ENCODE peak calls at places on chromosomes 3 and 15, in four cellular contexts. One of them, this sample, is unnamed. For H4K20me1, the result is how much of the 10 kb centered on the place peaks cover.

GRCh38 chr3:8668216-8668615 is 23.6 kb upstream of the SSUH2 start:
- DNase-seq in neural progenitor cell: no peak
- DNase-seq in HCT116: no peak
- DNase-seq in K562: no peak
- DNase-seq in this sample: no peak

GRCh38 chr3:51057111-51057510 is 328.0 kb upstream of the MANF start:
- DNase-seq in HCT116: no peak
- DNase-seq in neural progenitor cell: no peak
- DNase-seq in K562: no peak
- DNase-seq in this sample: no peak

GRCh38 chr3:196355668-196356067 is 17.5 kb upstream of the TM4SF19 start:
- DNase-seq in neural progenitor cell: no peak
- DNase-seq in HCT116: no peak
- DNase-seq in K562: no peak
- DNase-seq in this sample: no peak

GRCh38 chr3:194401815-194402461 is 2.9 kb upstream of the GP5 start:
- DNase-seq in K562: peak
- DNase-seq in HCT116: no peak
- DNase-seq in neural progenitor cell: no peak
- DNase-seq in this sample: no peak

GRCh38 chr3:128122013-128122412 is 1.6 kb downstream of the RUVBL1 start:
- DNase-seq in K562: no peak
- DNase-seq in HCT116: no peak
- DNase-seq in neural progenitor cell: no peak
- DNase-seq in this sample: no peak

GRCh38 chr3:99498544-99499234 is 139.7 kb upstream of the COL8A1 start:
- DNase-seq in HCT116: no peak
- DNase-seq in K562: no peak
- DNase-seq in neural progenitor cell: no peak
- DNase-seq in this sample: no peak

GRCh38 chr3:183253961-183254815 is 1.1 kb downstream of the B3GNT5 start:
- DNase-seq in K562: peak
- DNase-seq in neural progenitor cell: peak
- DNase-seq in HCT116: no peak
- DNase-seq in this sample: no peak

GRCh38 chr3:147411235-147411607 is 2.1 kb downstream of the ZIC1 start:
- DNase-seq in HCT116: no peak
- DNase-seq in K562: no peak
- DNase-seq in neural progenitor cell: peak
- DNase-seq in this sample: no peak

GRCh38 chr3:151319613-151320012 is 3.0 kb upstream of the GPR87 start:
- DNase-seq in K562: no peak
- DNase-seq in HCT116: no peak
- DNase-seq in neural progenitor cell: no peak
- DNase-seq in this sample: no peak

GRCh38 chr15:65836665-65837064 is 32.6 kb upstream of the RAB11A start:
- DNase-seq in K562: no peak
- DNase-seq in HCT116: peak
- DNase-seq in neural progenitor cell: peak
- DNase-seq in this sample: no peak

GRCh38 chr15:75868019-75868418 is 24.8 kb downstream of the UBE2Q2 start:
- DNase-seq in HCT116: no peak
- DNase-seq in neural progenitor cell: no peak
- DNase-seq in K562: no peak
- DNase-seq in this sample: no peak

GRCh38 chr3:141336672-141337522 is 31.4 kb upstream of the ZBTB38 start:
- DNase-seq in K562: peak
- DNase-seq in neural progenitor cell: no peak
- DNase-seq in HCT116: no peak
- DNase-seq in this sample: peak

GRCh38 chr3:59526999-59527398 is 477.2 kb upstream of the CFAP20DC start:
- DNase-seq in neural progenitor cell: no peak
- DNase-seq in K562: no peak
- DNase-seq in HCT116: no peak
- DNase-seq in this sample: no peak

GRCh38 chr15:39468341-39468740 is 112.5 kb upstream of the THBS1 start:
- DNase-seq in K562: peak
- DNase-seq in neural progenitor cell: no peak
- DNase-seq in HCT116: no peak
- DNase-seq in this sample: no peak
- H3K4me2 ChIP-seq in K562: peak
- H3K4me2 ChIP-seq in neural progenitor cell: no peak
- H3K4me2 ChIP-seq in HCT116: no peak
- H3K4me2 ChIP-seq in this sample: no peak

DNA sequence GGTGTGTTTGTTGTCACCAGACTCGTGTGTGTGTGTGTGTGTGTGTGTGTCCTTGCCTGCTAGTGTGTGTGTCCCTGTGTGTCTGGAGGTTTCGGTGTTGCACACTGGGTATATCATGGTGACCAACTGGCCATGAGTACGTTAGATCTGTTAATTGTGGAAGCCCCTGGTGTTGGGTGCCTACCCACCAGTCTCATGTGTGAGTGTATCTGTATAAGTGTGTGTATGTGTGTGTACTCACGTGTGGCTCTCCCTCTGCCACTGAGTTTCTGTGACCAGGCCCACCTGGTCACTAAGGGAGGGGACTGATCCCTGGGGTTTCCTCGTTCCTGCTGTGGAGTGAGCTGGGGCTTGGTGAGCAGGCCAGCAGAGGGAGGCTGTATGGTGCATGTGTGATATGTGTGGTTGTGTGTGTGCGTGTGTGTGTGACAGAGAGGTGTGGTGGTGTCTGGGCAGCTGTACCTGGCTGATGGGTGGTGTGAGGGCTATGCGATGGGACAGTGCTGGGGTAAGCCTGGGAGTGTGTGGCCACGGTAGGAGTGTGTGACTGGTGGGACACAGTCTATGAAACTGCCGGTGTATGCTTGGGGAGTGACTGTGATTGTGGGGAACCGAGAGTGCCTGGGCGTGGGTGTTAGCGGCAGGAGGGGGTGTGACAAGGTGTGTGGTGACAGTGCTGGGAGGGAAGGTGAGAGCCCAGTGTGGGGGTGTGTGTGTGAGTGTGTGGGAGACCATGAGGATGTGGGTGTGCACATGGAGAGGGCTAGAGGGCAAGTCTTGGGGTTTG is 1.9 kb downstream of the PRKCD start:
- DNase-seq in HCT116: no peak
- DNase-seq in K562: peak
- DNase-seq in neural progenitor cell: no peak
- DNase-seq in this sample: no peak
- H4K20me1 ChIP-seq in HCT116: under half
- H4K20me1 ChIP-seq in K562: under half
- H4K20me1 ChIP-seq in neural progenitor cell: under half
- H4K20me1 ChIP-seq in this sample: under half

GRCh38 chr3:122535964-122536363 is 21.2 kb upstream of the KPNA1 start:
- DNase-seq in HCT116: no peak
- DNase-seq in K562: no peak
- DNase-seq in neural progenitor cell: no peak
- DNase-seq in this sample: no peak

GRCh38 chr3:122533931-122534334 is 19.2 kb upstream of the KPNA1 start:
- DNase-seq in K562: peak
- DNase-seq in HCT116: peak
- DNase-seq in neural progenitor cell: no peak
- DNase-seq in this sample: no peak

GRCh38 chr3:122533480-122533879 is 18.7 kb upstream of the KPNA1 start:
- DNase-seq in HCT116: no peak
- DNase-seq in neural progenitor cell: no peak
- DNase-seq in K562: no peak
- DNase-seq in this sample: no peak

GRCh38 chr3:122536634-122537033 is 21.9 kb upstream of the KPNA1 start:
- DNase-seq in neural progenitor cell: no peak
- DNase-seq in HCT116: no peak
- DNase-seq in K562: no peak
- DNase-seq in this sample: no peak
- H3K4me2 ChIP-seq in neural progenitor cell: no peak
- H3K4me2 ChIP-seq in HCT116: no peak
- H3K4me2 ChIP-seq in K562: no peak
- H3K4me2 ChIP-seq in this sample: no peak

GRCh38 chr3:66393486-66394260 is 107.1 kb downstream of the LRIG1 start:
- DNase-seq in K562: no peak
- DNase-seq in HCT116: no peak
- DNase-seq in neural progenitor cell: no peak
- DNase-seq in this sample: no peak
- H4K20me1 ChIP-seq in K562: under half
- H4K20me1 ChIP-seq in HCT116: under half
- H4K20me1 ChIP-seq in neural progenitor cell: half or more
- H4K20me1 ChIP-seq in this sample: under half

DNA sequence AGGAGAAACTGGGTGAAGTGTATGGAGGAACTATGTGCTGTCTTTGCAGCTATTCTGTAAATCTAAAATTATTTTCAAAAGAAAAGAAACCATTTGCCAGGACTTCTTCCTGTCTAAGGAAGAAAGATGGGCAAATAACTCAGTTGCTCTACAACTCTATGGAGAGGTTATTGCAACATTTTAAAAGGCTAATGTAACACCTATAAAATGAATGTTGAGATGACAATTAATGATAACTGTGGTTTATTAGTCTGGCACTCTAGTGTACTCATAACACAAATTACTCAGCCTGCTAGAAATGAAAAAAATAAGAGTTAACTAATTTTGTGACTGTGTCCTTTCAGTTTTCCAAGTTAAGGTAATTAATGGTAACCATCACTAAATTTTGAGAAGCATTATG is 32.3 kb downstream of the SLC4A7 start:
- DNase-seq in neural progenitor cell: no peak
- DNase-seq in HCT116: no peak
- DNase-seq in K562: no peak
- DNase-seq in this sample: no peak
- H3K4me2 ChIP-seq in neural progenitor cell: no peak
- H3K4me2 ChIP-seq in HCT116: no peak
- H3K4me2 ChIP-seq in K562: no peak
- H3K4me2 ChIP-seq in this sample: no peak

GRCh38 chr3:143010024-143010423 is 8.7 kb downstream of the U2SURP start:
- DNase-seq in HCT116: no peak
- DNase-seq in neural progenitor cell: no peak
- DNase-seq in K562: no peak
- DNase-seq in this sample: no peak

GRCh38 chr3:143011705-143012104 is 10.3 kb downstream of the U2SURP start:
- DNase-seq in K562: no peak
- DNase-seq in HCT116: no peak
- DNase-seq in neural progenitor cell: no peak
- DNase-seq in this sample: no peak

GRCh38 chr3:143016321-143016972 is 15.1 kb downstream of the U2SURP start:
- DNase-seq in K562: no peak
- DNase-seq in neural progenitor cell: no peak
- DNase-seq in HCT116: no peak
- DNase-seq in this sample: peak

GRCh38 chr3:143014921-143015320 is 13.6 kb downstream of the U2SURP start:
- DNase-seq in neural progenitor cell: no peak
- DNase-seq in K562: no peak
- DNase-seq in HCT116: no peak
- DNase-seq in this sample: no peak
- H4K20me1 ChIP-seq in neural progenitor cell: half or more
- H4K20me1 ChIP-seq in K562: under half
- H4K20me1 ChIP-seq in HCT116: under half
- H4K20me1 ChIP-seq in this sample: under half